ENCODE peak calls at places on chromosome 15, in four cellular contexts. K, Q, A and R are unnamed samples.

GRCh38 chr15:87219650-87220615 is 1036.6 kb downstream of the NTRK3 start:
- DNase-seq in K (no peak), Q (no peak), A (peak; percentile 53), R (no peak)

GRCh38 chr15:75235051-75235673 is 23.0 kb upstream of the GOLGA6C start:
- DNase-seq in K (no peak), Q (no peak), A (no peak), R (peak; percentile 3)

GRCh38 chr15:74314897-74315438 is 52.5 kb downstream of the CYP11A1 start:
- DNase-seq in K (no peak), Q (peak; percentile 39), A (no peak), R (no peak)

GRCh38 chr15:96187916-96188315 is 142.6 kb upstream of the NR2F2 start:
- DNase-seq in K (no peak), Q (no peak), A (no peak), R (no peak)

GRCh38 chr15:58267026-58267425 is 128.8 kb downstream of the AQP9 start:
- DNase-seq in K (no peak), Q (no peak), A (no peak), R (no peak)

GRCh38 chr15:58484794-58485600 is 53.2 kb downstream of the LIPC start:
- DNase-seq in K (no peak), Q (no peak), A (no peak), R (no peak)

GRCh38 chr15:96428742-96429141 is 98.2 kb downstream of the NR2F2 start:
- DNase-seq in K (peak; percentile 76), Q (no peak), A (peak; percentile 95), R (no peak)

GRCh38 chr15:45458746-45459403 is 63.7 kb downstream of the SLC30A4 start:
- DNase-seq in K (no peak), Q (no peak), A (peak; percentile 34), R (peak; percentile 61)

GRCh38 chr15:43209059-43209824 is 11.6 kb downstream of the EPB42 start:
- DNase-seq in K (no peak), Q (peak; percentile 77), A (no peak), R (no peak)

GRCh38 chr15:40958723-40959122 is 5.5 kb downstream of the CHAC1 start:
- DNase-seq in K (no peak), Q (no peak), A (no peak), R (no peak)

GRCh38 chr15:92451225-92451825 is 57.6 kb downstream of the ST8SIA2 start:
- DNase-seq in K (peak; percentile 7), Q (no peak), A (peak; percentile 92), R (no peak)

GRCh38 chr15:40879609-40880008 is 5.6 kb upstream of the RHOV start:
- DNase-seq in K (no peak), Q (no peak), A (no peak), R (no peak)

GRCh38 chr15:80695911-80696651 is 971 bp downstream of the ABHD17C start:
- DNase-seq in K (no peak), Q (no peak), A (no peak), R (peak; percentile 41)

GRCh38 chr15:67685008-67685599 is 140.2 kb upstream of the SKOR1 start:
- DNase-seq in K (no peak), Q (no peak), A (peak; percentile 44), R (no peak)

GRCh38 chr15:39595621-39596221 is 14.8 kb downstream of the THBS1 start:
- DNase-seq in K (no peak), Q (no peak), A (peak; percentile 95), R (no peak)

GRCh38 chr15:98943609-98944111 is 63.9 kb downstream of the PGPEP1L start:
- DNase-seq in K (no peak), Q (no peak), A (peak; percentile 40), R (no peak)

GRCh38 chr15:74390552-74391288 is 23.3 kb upstream of the CYP11A1 start:
- DNase-seq in K (no peak), Q (no peak), A (no peak), R (no peak)

GRCh38 chr15:81108427-81108826 is 25.6 kb upstream of the CFAP161 start:
- DNase-seq in K (no peak), Q (no peak), A (no peak), R (no peak)

GRCh38 chr15:38084289-38084688 is 149.8 kb downstream of the TMCO5A start:
- DNase-seq in K (no peak), Q (no peak), A (no peak), R (no peak)

GRCh38 chr15:73990250-73991005 is 1.7 kb downstream of the STOML1 start:
- DNase-seq in K (no peak), Q (no peak), A (no peak), R (no peak)

GRCh38 chr15:44595656-44596510 is 58.9 kb downstream of the EIF3J start:
- DNase-seq in K (no peak), Q (no peak), A (no peak), R (no peak)

GRCh38 chr15:75067123-75067854 is 43.9 kb downstream of the PPCDC start:
- DNase-seq in K (no peak), Q (no peak), A (peak; percentile 20), R (no peak)

GRCh38 chr15:96409231-96410138 is 79.0 kb downstream of the NR2F2 start:
- DNase-seq in K (no peak), Q (peak; percentile 76), A (no peak), R (no peak)

GRCh38 chr15:61830536-61831330 is 229.5 kb downstream of the VPS13C start:
- DNase-seq in K (no peak), Q (peak; percentile 33), A (no peak), R (no peak)

GRCh38 chr15:74226761-74227540 is 9.2 kb upstream of the CCDC33 start:
- DNase-seq in K (no peak), Q (no peak), A (no peak), R (no peak)

GRCh38 chr15:78808550-78808949 is 2.7 kb downstream of the ADAMTS7 start:
- DNase-seq in K (no peak), Q (no peak), A (no peak), R (no peak)
- TF ChIP-seq CTCF in K (peak; percentile 57), Q (peak; percentile 12), A (peak; percentile 38), R (no peak)

GRCh38 chr15:33729648-33730047 is 238.6 kb upstream of the CHRM5 start:
- DNase-seq in K (no peak), Q (no peak), A (no peak), R (no peak)
- TF ChIP-seq CTCF in K (peak; percentile 26), Q (no peak), A (no peak), R (no peak)

GRCh38 chr15:84929795-84930371 is 45.4 kb downstream of the SLC28A1 start:
- DNase-seq in K (no peak), Q (no peak), A (peak; percentile 55), R (no peak)

GRCh38 chr15:84940399-84940798 is 41.3 kb upstream of the PDE8A start:
- DNase-seq in K (no peak), Q (no peak), A (no peak), R (no peak)

GRCh38 chr15:84938726-84939125 is 42.9 kb upstream of the PDE8A start:
- DNase-seq in K (no peak), Q (no peak), A (no peak), R (no peak)

GRCh38 chr15:84937144-84937543 is 44.5 kb upstream of the PDE8A start:
- DNase-seq in K (no peak), Q (no peak), A (no peak), R (no peak)

GRCh38 chr15:84934942-84935729 is 46.5 kb upstream of the PDE8A start:
- DNase-seq in K (no peak), Q (peak; percentile 63), A (no peak), R (no peak)
- TF ChIP-seq CTCF in K (no peak), Q (no peak), A (no peak), R (no peak)

DNA sequence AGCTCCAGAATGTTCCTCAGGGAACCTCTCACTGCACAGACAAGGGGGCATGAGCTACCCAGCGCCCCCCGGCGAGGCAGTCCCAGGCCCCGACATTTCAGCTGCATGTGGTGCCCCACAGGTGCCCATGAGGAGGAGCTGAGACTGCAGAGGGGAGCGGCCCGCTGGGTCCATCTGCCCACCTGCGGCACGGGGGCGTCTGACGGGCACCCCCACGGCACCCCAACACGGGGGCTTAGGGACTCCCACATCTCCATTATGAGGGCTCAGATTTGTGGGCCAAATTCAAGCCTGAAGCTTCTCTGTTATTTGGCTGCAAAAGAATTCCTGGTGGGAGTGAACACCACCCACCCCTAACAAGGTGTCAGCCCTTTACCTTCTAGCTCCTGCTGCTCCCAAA is 258.4 kb downstream of the UACA start:
- DNase-seq in K (no peak), Q (peak; percentile 78), A (no peak), R (no peak)
- TF ChIP-seq CTCF in K (no peak), Q (no peak), A (no peak), R (no peak)

GRCh38 chr15:66651198-66651597 is 50.8 kb upstream of the SMAD6 start:
- DNase-seq in K (no peak), Q (no peak), A (no peak), R (no peak)
- TF ChIP-seq CTCF in K (no peak), Q (no peak), A (no peak), R (no peak)

GRCh38 chr15:90932660-90932991 is 277 bp upstream of the HDDC3 start:
- DNase-seq in K (no peak), Q (no peak), A (no peak), R (no peak)
- TF ChIP-seq CTCF in K (no peak), Q (no peak), A (no peak), R (peak; percentile 9)

GRCh38 chr15:52336530-52336929 is 40.9 kb upstream of the MYO5C start:
- DNase-seq in K (no peak), Q (no peak), A (no peak), R (no peak)
- TF ChIP-seq CTCF in K (no peak), Q (no peak), A (no peak), R (no peak)

GRCh38 chr15:91151781-91152563 is 51.9 kb downstream of the SV2B start:
- DNase-seq in K (no peak), Q (no peak), A (no peak), R (no peak)

GRCh38 chr15:91148243-91148642 is 48.2 kb downstream of the SV2B start:
- DNase-seq in K (no peak), Q (no peak), A (no peak), R (no peak)

GRCh38 chr15:91150492-91151160 is 50.6 kb downstream of the SV2B start:
- DNase-seq in K (no peak), Q (no peak), A (no peak), R (no peak)

GRCh38 chr15:91142097-91142744 is 42.2 kb downstream of the SV2B start:
- DNase-seq in K (no peak), Q (no peak), A (no peak), R (no peak)

GRCh38 chr15:91146728-91147127 is 46.7 kb downstream of the SV2B start:
- DNase-seq in K (no peak), Q (no peak), A (no peak), R (no peak)
- TF ChIP-seq CTCF in K (no peak), Q (no peak), A (no peak), R (no peak)

DNA sequence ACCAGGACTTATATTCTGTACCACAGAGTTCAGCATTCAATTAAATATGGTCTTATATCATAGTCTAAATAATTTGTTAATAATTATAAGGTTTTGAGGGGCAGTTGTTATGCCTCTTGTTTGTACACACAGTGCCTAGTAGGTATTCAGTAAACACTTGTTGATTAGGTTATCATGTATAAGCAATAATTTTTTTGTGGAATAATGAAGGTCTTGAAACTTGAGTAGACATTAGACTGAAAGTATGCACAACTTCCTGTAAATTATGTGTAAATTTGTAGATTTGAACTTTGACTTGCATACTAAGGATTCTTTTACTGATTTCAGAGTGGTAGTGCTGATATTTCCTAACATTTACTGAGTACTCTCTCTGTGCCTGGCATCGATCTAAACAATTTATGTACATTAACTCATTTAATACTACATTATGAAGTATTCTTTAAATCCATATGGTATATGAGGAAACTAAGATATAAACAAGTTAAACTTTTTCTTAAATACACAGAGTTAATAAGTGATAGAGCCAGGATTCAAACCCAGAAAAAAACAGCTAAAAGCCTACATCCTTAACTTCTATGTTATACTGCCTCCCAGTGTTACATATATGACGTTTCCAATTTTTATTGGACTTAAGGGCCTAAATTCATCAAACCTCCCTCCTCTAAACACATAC is 65.1 kb downstream of the GLCE start:
- DNase-seq in K (no peak), Q (no peak), A (peak; percentile 37), R (no peak)
- TF ChIP-seq CTCF in K (peak; percentile 48), Q (no peak), A (peak; percentile 45), R (no peak)